ENCODE peak calls at places on chromosome 12, in four cellular contexts. L is astrocyte of the cerebellum; H is IMR-90; I is stimulated activated CD4-positive, alpha-beta T cell treated with anti-CD3 and anti-CD28 coated beads, Interleukin-4, amount 100 ng/mL, for 24 hours. R is an unnamed sample.
A peak's percentile ranks its signal among the peaks of the same experiment; 100 is the strongest.

GRCh38 chr12:98274430-98275130 is 240.8 kb upstream of the TMPO start:
- DNase-seq in L (no peak), H (no peak), I (no peak), R (no peak)

GRCh38 chr12:24661657-24662096 is 287.2 kb downstream of the BCAT1 start:
- DNase-seq in L (peak; percentile 42), H (peak; percentile 80), I (no peak), R (no peak)

GRCh38 chr12:27246774-27247173 is 2.7 kb downstream of the STK38L start:
- DNase-seq in L (no peak), H (no peak), I (no peak), R (no peak)

GRCh38 chr12:99054601-99055128 is 409.6 kb downstream of the APAF1 start:
- DNase-seq in L (no peak), H (no peak), I (no peak), R (no peak)

GRCh38 chr12:5648692-5649338 is 216.9 kb downstream of the NTF3 start:
- DNase-seq in L (peak; percentile 4), H (peak; percentile 58), I (no peak), R (peak; percentile 14)

GRCh38 chr12:45049912-45050318 is 984 bp downstream of the DBX2 start:
- DNase-seq in L (no peak), H (no peak), I (no peak), R (no peak)

GRCh38 chr12:12210983-12211382 is 55.9 kb downstream of the LRP6 start:
- DNase-seq in L (no peak), H (no peak), I (peak; percentile 4), R (no peak)

GRCh38 chr12:98332626-98333025 is 182.8 kb upstream of the TMPO start:
- DNase-seq in L (no peak), H (no peak), I (no peak), R (no peak)

GRCh38 chr12:24373004-24373403 is 423.5 kb upstream of the SOX5 start:
- DNase-seq in L (no peak), H (peak; percentile 65), I (no peak), R (no peak)

GRCh38 chr12:109053382-109054123 is 1.2 kb downstream of the USP30 start:
- DNase-seq in L (no peak), H (no peak), I (peak; percentile 45), R (no peak)

GRCh38 chr12:11158885-11159444 is 12.0 kb upstream of the SMIM10L1 start:
- DNase-seq in L (no peak), H (no peak), I (no peak), R (no peak)

GRCh38 chr12:103771466-103771865 is 69.6 kb downstream of the NT5DC3 start:
- DNase-seq in L (peak; percentile 31), H (peak; percentile 44), I (no peak), R (no peak)

GRCh38 chr12:28869197-28869596 is 279.9 kb upstream of the FAR2 start:
- DNase-seq in L (peak; percentile 4), H (peak; percentile 91), I (no peak), R (no peak)

R was measured in amniotic stem cell.